ENCODE peak calls at places on chromosomes 2 and 18, in four cellular contexts. E, V, A and T are unnamed samples.

GRCh38 chr2:3126686-3127278 is 250.8 kb downstream of the EIPR1 start:
- DNase-seq in E (no peak), A (no peak), V (no peak), T (no peak)

GRCh38 chr2:204967199-204967995 is 422.1 kb downstream of the PARD3B start:
- DNase-seq in V (no peak), A (no peak), E (no peak), T (no peak)

GRCh38 chr18:48992133-48992532 is 41.4 kb upstream of the SMAD7 start:
- DNase-seq in E (no peak), V (no peak), A (no peak), T (no peak)

GRCh38 chr2:224646242-224646846 is 61.2 kb upstream of the CUL3 start:
- DNase-seq in V (no peak), A (peak), E (peak), T (no peak)

GRCh38 chr18:78776706-78777105 is 202.9 kb upstream of the SALL3 start:
- DNase-seq in A (no peak), E (no peak), V (no peak), T (peak)

GRCh38 chr2:120831891-120832290 is 96.2 kb downstream of the GLI2 start:
- DNase-seq in E (no peak), V (no peak), A (no peak), T (peak)

GRCh38 chr2:24970483-24971299 is 1.1 kb downstream of the DNAJC27 start:
- DNase-seq in V (peak), E (no peak), A (no peak), T (peak)

GRCh38 chr2:241339839-241340471 is 16.1 kb upstream of the FARP2 start:
- DNase-seq in V (no peak), A (no peak), E (no peak), T (no peak)

GRCh38 chr2:42492691-42493467 is 903 bp downstream of the KCNG3 start:
- DNase-seq in E (peak), V (no peak), A (peak), T (no peak)

GRCh38 chr18:22309191-22309590 is 108.5 kb downstream of the CTAGE1 start:
- DNase-seq in E (no peak), V (peak), A (no peak), T (no peak)

GRCh38 chr2:214376631-214377624 is 33.9 kb upstream of the VWC2L start:
- DNase-seq in E (no peak), V (peak), A (no peak), T (no peak)

GRCh38 chr2:183996825-183997823 is 601.2 kb upstream of the ZNF804A start:
- DNase-seq in E (no peak), V (peak), A (no peak), T (no peak)

GRCh38 chr2:230924092-230924469 is 961 bp downstream of the GPR55 start:
- DNase-seq in E (no peak), A (no peak), V (no peak), T (peak)

GRCh38 chr18:9537638-9538037 is 62.3 kb downstream of the RALBP1 start:
- DNase-seq in V (no peak), A (no peak), E (no peak), T (no peak)

GRCh38 chr2:212815453-212815852 is 276.9 kb upstream of the ERBB4 start:
- DNase-seq in V (peak), E (no peak), A (no peak), T (no peak)

GRCh38 chr2:100975521-100975785 is 26.6 kb upstream of the RPL31 start:
- DNase-seq in A (no peak), E (no peak), V (no peak), T (no peak)

GRCh38 chr2:225458431-225459117 is 59.1 kb downstream of the NYAP2 start:
- DNase-seq in V (no peak), A (no peak), E (no peak), T (no peak)

GRCh38 chr2:15974565-15975260 is 34.4 kb downstream of the MYCN start:
- DNase-seq in A (no peak), V (no peak), E (no peak), T (no peak)

GRCh38 chr2:197555467-197555866 is 39.6 kb downstream of the MOB4 start:
- DNase-seq in E (no peak), V (no peak), A (no peak), T (no peak)

GRCh38 chr18:75408554-75409506 is 18.7 kb downstream of the SMIM21 start:
- DNase-seq in V (peak), E (no peak), A (no peak), T (peak)

GRCh38 chr2:36597532-36598377 is at the start of gene FEZ2:
- DNase-seq in E (peak), A (peak), V (peak), T (peak)

GRCh38 chr2:115162454-115163293 is 720.2 kb downstream of the DPP10 start:
- DNase-seq in V (no peak), E (peak), A (peak), T (no peak)

GRCh38 chr2:33411765-33412164 is 64.7 kb upstream of the RASGRP3 start:
- DNase-seq in V (peak), E (no peak), A (no peak), T (peak)

GRCh38 chr2:73020657-73021370 is 50.7 kb downstream of the SFXN5 start:
- DNase-seq in E (no peak), A (no peak), V (peak), T (peak)

GRCh38 chr2:237923507-237924163 is 43.2 kb upstream of the UBE2F start:
- DNase-seq in E (peak), V (peak), A (peak), T (peak)

GRCh38 chr2:124426630-124427029 is 401.5 kb downstream of the CNTNAP5 start:
- DNase-seq in E (no peak), A (no peak), V (no peak), T (no peak)

GRCh38 chr18:50454379-50455005 is 79.6 kb downstream of the SKA1 start:
- DNase-seq in V (no peak), E (peak), A (peak), T (no peak)

GRCh38 chr2:218291934-218292699 is at the start of gene TMBIM1:
- DNase-seq in A (peak), E (peak), V (no peak), T (peak)

GRCh38 chr18:69588301-69588700 is 187.6 kb downstream of the DOK6 start:
- DNase-seq in E (no peak), V (no peak), A (no peak), T (no peak)

GRCh38 chr18:29560270-29560669 is 1383.3 kb upstream of the CDH2 start:
- DNase-seq in A (no peak), V (no peak), E (no peak), T (no peak)

GRCh38 chr2:151049746-151050145 is 211.9 kb downstream of the RBM43 start:
- DNase-seq in V (peak), A (no peak), E (no peak), T (no peak)

GRCh38 chr2:63051795-63052333 is 1.2 kb downstream of the OTX1 start:
- DNase-seq in E (peak), A (peak), V (no peak), T (peak)

GRCh38 chr18:21682276-21683051 is 22.1 kb downstream of the ABHD3 start:
- DNase-seq in A (peak), V (peak), E (no peak), T (peak)

GRCh38 chr18:54240629-54241107 is 16.2 kb upstream of the MBD2 start:
- DNase-seq in E (no peak), V (no peak), A (no peak), T (no peak)

GRCh38 chr2:18490901-18491300 is 69.6 kb downstream of the RDH14 start:
- DNase-seq in E (no peak), V (no peak), A (no peak), T (no peak)

GRCh38 chr2:168961450-168962229 is 60.5 kb downstream of the G6PC2 start:
- DNase-seq in E (peak), A (peak), V (peak), T (peak)

GRCh38 chr2:189446780-189447179 is 5.5 kb downstream of the WDR75 start:
- DNase-seq in V (no peak), A (no peak), E (no peak), T (no peak)

GRCh38 chr18:37577051-37577611 is 11.5 kb upstream of the CELF4 start:
- DNase-seq in E (peak), A (peak), V (no peak), T (no peak)

GRCh38 chr18:62525611-62526010 is 2.8 kb downstream of the ZCCHC2 start:
- DNase-seq in A (no peak), E (no peak), V (no peak), T (no peak)

GRCh38 chr2:134933732-134934131 is 15.1 kb downstream of the CCNT2 start:
- DNase-seq in A (no peak), V (no peak), E (no peak), T (no peak)
- H3K4me2 ChIP-seq in A (no peak), V (no peak), E (no peak), T (no peak)

GRCh38 chr2:45205480-45205879 is 196.2 kb upstream of the SIX2 start:
- DNase-seq in V (no peak), A (no peak), E (no peak), T (no peak)

GRCh38 chr2:45195916-45196315 is 186.7 kb upstream of the SIX2 start:
- DNase-seq in V (no peak), E (no peak), A (no peak), T (no peak)

GRCh38 chr2:45194611-45195010 is 185.4 kb upstream of the SIX2 start:
- DNase-seq in E (no peak), A (no peak), V (no peak), T (no peak)

GRCh38 chr2:45203400-45203799 is 194.1 kb upstream of the SIX2 start:
- DNase-seq in E (no peak), V (no peak), A (no peak), T (no peak)

DNA sequence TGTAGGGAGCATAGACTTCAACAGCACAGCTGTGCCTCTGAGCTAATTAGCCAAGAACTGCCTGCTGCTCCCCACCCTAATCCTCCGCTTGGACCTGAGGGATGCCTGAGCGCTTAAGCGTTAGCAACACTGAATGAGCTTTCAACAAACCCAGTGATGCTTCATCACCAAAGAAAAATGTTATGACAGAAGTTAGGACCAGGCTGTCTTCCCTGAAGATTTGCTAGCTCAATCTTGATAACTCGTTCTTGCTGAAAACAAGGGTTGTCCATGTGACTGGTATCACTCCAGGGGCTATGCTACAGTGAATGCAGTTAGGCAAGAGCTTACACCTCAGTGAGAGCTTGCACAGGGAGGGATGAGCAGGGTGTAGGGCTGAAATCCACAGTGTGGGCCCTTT is 190.7 kb upstream of the SIX2 start:
- DNase-seq in E (no peak), A (peak), V (peak), T (no peak)
- H3K4me2 ChIP-seq in E (no peak), A (peak), V (no peak), T (no peak)

GRCh38 chr18:77049938-77050337 is 82.6 kb downstream of the MBP start:
- DNase-seq in A (no peak), E (no peak), V (no peak), T (peak)

GRCh38 chr18:77046409-77046808 is 86.2 kb downstream of the MBP start:
- DNase-seq in E (no peak), V (no peak), A (no peak), T (no peak)

GRCh38 chr18:77045682-77046081 is 86.9 kb downstream of the MBP start:
- DNase-seq in V (no peak), A (no peak), E (no peak), T (no peak)

GRCh38 chr18:77046994-77047393 is 85.6 kb downstream of the MBP start:
- DNase-seq in E (no peak), V (no peak), A (no peak), T (no peak)

DNA sequence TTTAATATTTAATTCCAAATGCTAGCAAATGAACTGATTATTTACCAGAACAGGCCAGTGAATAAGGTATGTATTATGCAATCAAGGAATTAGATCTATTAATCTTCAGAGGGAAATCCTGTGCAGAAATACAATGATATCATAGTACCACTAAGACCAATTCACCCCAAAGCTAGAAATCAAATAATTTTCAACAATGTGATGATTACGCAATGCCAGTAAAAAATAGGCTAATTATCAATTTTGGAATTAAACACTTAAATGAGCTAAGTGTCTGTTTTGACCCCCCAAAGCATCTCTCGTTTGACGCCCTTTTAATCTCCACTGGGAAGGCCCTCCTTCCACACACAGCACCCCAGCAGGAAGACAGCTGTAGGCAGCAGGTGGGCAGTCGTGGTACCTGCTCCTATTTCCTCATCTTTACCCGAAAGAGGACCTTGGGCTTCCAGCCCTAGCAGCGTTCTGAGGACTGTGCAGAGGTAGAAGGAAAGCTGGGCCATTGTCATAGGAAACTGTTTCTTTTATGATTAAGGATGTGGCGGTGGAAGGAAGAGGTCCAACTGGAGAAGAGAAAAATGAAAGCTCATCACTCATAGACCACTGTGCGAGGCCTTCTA is 84.7 kb downstream of the MBP start:
- DNase-seq in E (no peak), A (no peak), V (no peak), T (no peak)
- H3K4me2 ChIP-seq in E (no peak), A (no peak), V (no peak), T (no peak)

DNA sequence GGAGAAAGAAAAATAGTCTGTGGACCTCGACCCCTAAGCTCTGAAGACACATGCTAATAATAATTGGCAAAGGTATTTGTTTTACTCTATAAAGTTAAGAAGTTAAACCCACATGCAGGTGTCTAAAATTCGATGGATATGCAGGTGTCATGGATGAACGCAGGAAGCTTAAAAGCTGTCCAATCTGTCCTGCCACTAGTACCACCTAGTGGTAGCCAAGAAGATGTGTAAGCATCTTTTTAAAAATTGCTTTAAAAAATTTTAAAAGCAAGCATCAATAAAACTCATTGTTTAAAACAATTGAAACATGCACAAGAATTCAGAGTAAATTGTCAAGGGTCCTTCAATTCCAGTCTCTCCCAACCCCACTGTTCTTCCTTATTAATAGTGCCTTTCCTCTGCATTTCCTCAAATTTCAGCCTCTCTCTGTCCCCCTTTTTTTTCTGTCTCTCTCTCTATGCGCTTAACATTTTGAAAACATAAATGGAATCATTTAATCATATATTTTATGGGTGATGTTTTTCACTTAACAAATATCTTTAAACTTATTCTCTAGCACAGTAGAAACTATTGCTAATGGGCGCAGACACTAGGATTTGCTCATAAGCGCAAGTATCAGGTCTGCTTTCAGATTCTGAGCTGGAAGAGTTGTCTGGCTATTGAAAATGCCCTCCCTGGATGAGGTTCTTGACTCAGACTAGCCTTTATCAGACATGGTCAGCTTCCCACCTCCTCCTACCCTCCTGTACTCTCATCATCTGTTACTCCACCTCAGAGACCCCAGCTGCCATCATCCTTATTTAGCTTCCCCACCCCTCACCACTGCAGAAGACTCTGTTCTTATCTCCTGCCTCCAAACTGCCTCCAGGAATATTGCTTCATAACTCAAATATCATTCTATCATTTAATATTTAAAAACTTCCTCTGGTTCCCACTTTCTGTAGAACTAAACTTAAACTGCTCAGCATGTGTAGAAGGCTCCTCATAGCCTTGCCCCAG is 30.8 kb upstream of the PPP3R1 start:
- DNase-seq in E (no peak), V (peak), A (peak), T (peak)
- H3K4me2 ChIP-seq in E (no peak), V (no peak), A (no peak), T (no peak)

DNA sequence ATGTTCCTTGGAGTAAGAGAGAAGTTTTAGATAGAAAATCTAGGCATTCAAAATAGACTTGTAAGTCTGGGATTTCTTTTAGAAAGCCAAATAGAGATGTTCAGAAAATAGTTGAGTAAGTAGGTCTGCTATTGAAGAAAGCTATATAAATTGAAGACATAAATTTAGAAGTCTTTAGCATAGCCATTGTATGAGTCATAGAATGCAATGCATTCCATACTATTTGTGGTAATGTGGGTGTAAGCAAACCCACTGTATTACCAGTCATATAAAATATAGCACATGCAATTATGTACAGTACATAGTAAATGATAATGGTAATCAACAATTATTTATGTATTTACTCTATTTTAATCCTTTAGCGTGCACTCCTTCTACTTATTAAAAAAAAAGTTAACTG is 14.1 kb downstream of the MC4R start:
- DNase-seq in A (no peak), V (peak), E (no peak), T (no peak)
- H3K4me2 ChIP-seq in A (no peak), V (peak), E (no peak), T (no peak)

GRCh38 chr18:27363918-27364317 is 178.8 kb upstream of the CHST9 start:
- DNase-seq in E (no peak), A (no peak), V (peak), T (no peak)

GRCh38 chr18:27361477-27361876 is 176.4 kb upstream of the CHST9 start:
- DNase-seq in A (no peak), E (no peak), V (no peak), T (no peak)

GRCh38 chr18:27366151-27366550 is 181.0 kb upstream of the CHST9 start:
- DNase-seq in A (no peak), E (no peak), V (no peak), T (no peak)
- H3K4me2 ChIP-seq in A (no peak), E (no peak), V (no peak), T (no peak)

GRCh38 chr2:233244818-233245217 is 6.7 kb upstream of the ATG16L1 start:
- DNase-seq in E (no peak), A (no peak), V (no peak), T (no peak)

GRCh38 chr2:233242231-233242917 is 9.1 kb upstream of the ATG16L1 start:
- DNase-seq in A (no peak), V (no peak), E (no peak), T (no peak)

GRCh38 chr2:233243348-233243747 is 8.1 kb upstream of the ATG16L1 start:
- DNase-seq in A (no peak), V (no peak), E (no peak), T (no peak)

GRCh38 chr2:233240897-233241296 is 10.6 kb upstream of the ATG16L1 start:
- DNase-seq in E (no peak), V (no peak), A (no peak), T (no peak)

GRCh38 chr2:233241803-233242202 is 9.7 kb upstream of the ATG16L1 start:
- DNase-seq in A (no peak), V (no peak), E (no peak), T (no peak)
- H3K4me2 ChIP-seq in A (no peak), V (no peak), E (no peak), T (no peak)

DNA sequence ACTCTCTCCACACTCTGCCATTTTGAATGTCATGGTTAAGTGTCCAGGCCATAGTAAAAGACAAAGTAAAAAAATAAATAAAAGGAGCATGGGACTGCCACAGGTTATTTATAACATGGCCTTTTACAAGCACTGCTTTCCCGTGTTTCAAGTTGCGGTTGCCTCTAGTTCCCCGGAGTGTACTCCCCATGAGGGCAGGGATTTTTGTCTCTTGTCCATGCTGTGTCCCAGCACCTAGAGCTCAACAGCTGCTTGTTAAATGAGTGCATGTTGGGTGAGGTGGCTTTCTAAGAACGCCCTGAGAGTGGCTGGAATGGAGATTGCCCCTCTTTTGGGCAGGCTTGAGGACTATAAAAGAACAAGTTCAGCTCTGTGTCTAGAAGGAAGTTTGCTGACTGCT is 8.4 kb downstream of the CAVIN2 start:
- DNase-seq in E (no peak), V (no peak), A (no peak), T (no peak)
- H3K4me2 ChIP-seq in E (no peak), V (no peak), A (no peak), T (no peak)